ENCODE peak calls at places on chromosomes 5 and 9, in five cellular contexts. X, U, C, M and B are unnamed samples.

GRCh38 chr9:128396970-128397613 is 23.6 kb upstream of the CERCAM start:
- DNase-seq in C (no peak), X (no peak), M (no peak), U (peak; percentile 71), B (no peak)

GRCh38 chr9:135329571-135330306 is 149.8 kb upstream of the PPP1R26 start:
- DNase-seq in C (no peak), U (no peak), M (no peak), X (no peak), B (peak; percentile 38)

GRCh38 chr9:75088646-75089368 is 493 bp downstream of the OSTF1 start:
- DNase-seq in X (peak; percentile 40), C (peak; percentile 7), M (peak; percentile 48), U (peak; percentile 83), B (peak; percentile 58)

GRCh38 chr9:87685871-87686519 is 39.9 kb upstream of the CTSL start:
- DNase-seq in U (no peak), X (no peak), M (peak; percentile 62), C (no peak), B (no peak)

GRCh38 chr5:78587775-78588291 is 60.7 kb downstream of the LHFPL2 start:
- DNase-seq in U (no peak), C (no peak), X (no peak), M (no peak), B (peak; percentile 27)

GRCh38 chr5:22649076-22649475 is 204.1 kb downstream of the CDH12 start:
- DNase-seq in X (no peak), U (no peak), C (no peak), M (peak; percentile 51), B (no peak)

GRCh38 chr5:124698774-124699173 is 47.7 kb downstream of the ZNF608 start:
- DNase-seq in X (no peak), C (no peak), U (no peak), M (no peak), B (no peak)

GRCh38 chr9:133153227-133154096 is 10.3 kb downstream of the GBGT1 start:
- DNase-seq in U (no peak), X (no peak), M (no peak), C (no peak), B (no peak)

GRCh38 chr5:180596668-180597231 is 5.5 kb upstream of the SCGB3A1 start:
- DNase-seq in M (peak; percentile 9), X (peak; percentile 4), U (no peak), C (no peak), B (peak; percentile 18)

GRCh38 chr5:71533614-71534013 is 53.5 kb upstream of the MCCC2 start:
- DNase-seq in X (no peak), U (peak; percentile 38), M (no peak), C (no peak), B (no peak)

GRCh38 chr5:73770601-73771025 is 144.6 kb downstream of the ARHGEF28 start:
- DNase-seq in X (no peak), M (no peak), C (no peak), U (no peak), B (no peak)

GRCh38 chr5:174493536-174493935 is 230.8 kb upstream of the MSX2 start:
- DNase-seq in X (no peak), U (no peak), M (no peak), C (no peak), B (peak; percentile 65)

GRCh38 chr9:72897069-72897649 is 55.7 kb downstream of the ALDH1A1 start:
- DNase-seq in C (no peak), U (no peak), X (no peak), M (no peak), B (no peak)

GRCh38 chr5:140481758-140482157 is 65.7 kb upstream of the EIF4EBP3 start:
- DNase-seq in M (no peak), C (no peak), X (no peak), U (no peak), B (no peak)

GRCh38 chr5:152329896-152330295 is 75.2 kb downstream of the NMUR2 start:
- DNase-seq in C (no peak), U (no peak), M (no peak), X (no peak), B (no peak)

GRCh38 chr5:105506692-105507277 is 1944.2 kb upstream of the NUDT12 start:
- DNase-seq in X (peak; percentile 58), C (no peak), M (no peak), U (peak; percentile 2), B (no peak)

GRCh38 chr5:107764976-107765684 is 94.4 kb upstream of the EFNA5 start:
- DNase-seq in X (no peak), U (no peak), M (no peak), C (no peak), B (no peak)